ENCODE peak calls at places on chromosome 15, in four cellular contexts. V is right lobe of liver, P is psoas muscle, I is NB4. N is an unnamed sample.

GRCh38 chr15:68420186-68420684 is 11.7 kb downstream of the ITGA11 start:
- DNase-seq in V (no peak), P (no peak), I (no peak), N (no peak)

GRCh38 chr15:90558182-90558581 is 28.5 kb downstream of the CRTC3 start:
- DNase-seq in V (peak), P (no peak), I (peak), N (no peak)

GRCh38 chr15:99143230-99143629 is 38.4 kb downstream of the SYNM start:
- DNase-seq in V (no peak), P (no peak), I (no peak), N (no peak)

GRCh38 chr15:57496946-57497944 is 94.5 kb upstream of the MYZAP start:
- DNase-seq in V (peak), P (no peak), I (no peak), N (no peak)

GRCh38 chr15:78991476-78991875 is 46.6 kb upstream of the CTSH start:
- DNase-seq in V (no peak), P (no peak), I (no peak), N (no peak)

GRCh38 chr15:65368300-65368617 is 9.5 kb downstream of the IGDCC3 start:
- DNase-seq in V (peak), P (no peak), I (no peak), N (no peak)

GRCh38 chr15:67006089-67007065 is 59.0 kb upstream of the SMAD3 start:
- DNase-seq in V (no peak), P (no peak), I (peak), N (no peak)

GRCh38 chr15:50378776-50379175 is 23.8 kb upstream of the GABPB1 start:
- DNase-seq in V (no peak), P (no peak), I (no peak), N (no peak)

GRCh38 chr15:92715753-92716152 is 60.2 kb upstream of the FAM174B start:
- DNase-seq in V (no peak), P (no peak), I (no peak), N (no peak)

GRCh38 chr15:23570466-23570865 is 5.0 kb downstream of the MKRN3 start:
- DNase-seq in V (no peak), P (no peak), I (no peak), N (no peak)

GRCh38 chr15:80531388-80532184 is 127.4 kb downstream of the ARNT2 start:
- DNase-seq in V (no peak), P (no peak), I (no peak), N (no peak)

GRCh38 chr15:35630985-35631384 is 85.0 kb upstream of the DPH6 start:
- DNase-seq in V (no peak), P (no peak), I (no peak), N (no peak)

GRCh38 chr15:45157974-45158373 is 28.2 kb downstream of the DUOX1 start:
- DNase-seq in V (no peak), P (no peak), I (peak), N (no peak)

GRCh38 chr15:59271595-59272201 is 65.1 kb downstream of the LDHAL6B start:
- DNase-seq in V (no peak), P (no peak), I (no peak), N (no peak)

GRCh38 chr15:72599855-72600464 is 54.5 kb upstream of the GOLGA6B start:
- DNase-seq in V (no peak), P (no peak), I (peak), N (no peak)

GRCh38 chr15:96703794-96704550 is 373.5 kb downstream of the NR2F2 start:
- DNase-seq in V (no peak), P (no peak), I (peak), N (no peak)

GRCh38 chr15:71747128-71748083 is 62.9 kb upstream of the NR2E3 start:
- DNase-seq in V (no peak), P (no peak), I (peak), N (no peak)

GRCh38 chr15:47717036-47717611 is at the start of gene SEMA6D:
- DNase-seq in V (peak), P (peak), I (no peak), N (peak)

GRCh38 chr15:92316586-92317295 is 76.9 kb upstream of the ST8SIA2 start:
- DNase-seq in V (no peak), P (no peak), I (no peak), N (no peak)

GRCh38 chr15:58762731-58763130 is 8.4 kb upstream of the MINDY2 start:
- DNase-seq in V (no peak), P (no peak), I (no peak), N (no peak)

GRCh38 chr15:78358114-78358513 is 18.0 kb downstream of the CRABP1 start:
- DNase-seq in V (no peak), P (no peak), I (no peak), N (no peak)

DNA sequence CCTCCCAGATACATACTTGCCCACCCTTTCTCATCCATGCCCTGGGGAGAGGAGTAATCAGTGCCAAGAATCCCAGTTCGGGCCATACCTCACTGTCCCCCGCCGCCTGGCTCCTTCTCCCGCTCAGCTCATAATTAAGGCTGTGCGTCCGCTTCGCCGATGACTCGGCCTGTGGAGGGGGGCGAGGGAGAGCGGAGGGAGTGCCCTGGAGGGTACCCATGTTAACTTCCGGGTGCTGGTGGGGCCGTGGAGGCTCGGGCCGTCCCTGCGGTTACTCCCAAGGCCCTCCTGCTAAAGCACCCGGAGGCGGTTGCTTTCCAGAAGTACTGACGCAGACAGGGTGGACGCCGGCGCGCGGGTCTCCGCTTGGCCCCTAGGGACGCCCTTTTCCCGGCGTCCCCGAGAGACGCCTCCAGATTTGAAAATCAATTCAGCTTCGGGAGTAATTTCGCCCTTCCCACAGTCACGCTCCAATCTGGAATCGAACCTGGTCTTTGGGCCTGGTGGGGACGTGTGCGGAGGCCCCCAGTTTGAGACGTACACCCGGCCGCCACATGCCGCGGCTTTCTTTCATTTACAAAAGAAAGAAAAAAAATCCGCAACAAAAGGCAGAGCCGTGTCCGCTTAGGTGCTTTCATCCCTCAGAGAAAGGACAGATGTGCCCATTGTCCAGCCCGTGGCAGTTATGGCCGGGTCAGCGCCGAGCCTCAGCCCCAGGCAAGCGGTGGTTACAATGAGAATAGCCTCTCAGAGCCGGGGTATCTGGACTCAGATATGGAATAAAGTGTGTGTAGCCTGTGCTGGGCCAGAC is 1.0 kb upstream of the ONECUT1 start:
- DNase-seq in V (peak), P (no peak), I (no peak), N (no peak)
- TF ChIP-seq CTCF in V (peak), P (no peak), I (no peak), N (no peak)

DNA sequence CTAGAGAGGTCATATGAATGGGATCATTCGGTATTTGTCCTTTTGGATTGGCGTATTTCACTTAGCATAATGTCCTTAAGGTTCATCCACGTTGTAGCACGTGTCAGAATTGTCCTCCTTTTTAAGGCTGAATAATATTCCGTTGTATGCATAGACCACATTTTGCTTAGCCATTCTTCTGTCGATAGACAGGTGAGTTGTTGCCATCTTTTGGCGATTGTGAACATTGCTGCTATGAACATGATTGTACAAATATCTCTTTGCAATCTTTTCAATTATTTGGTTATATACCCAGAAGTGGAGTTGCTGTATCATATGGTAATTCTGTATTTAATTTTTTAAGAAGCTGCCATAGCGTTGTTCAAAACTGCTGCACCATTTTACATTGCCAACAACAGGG is 52.4 kb upstream of the GOLGA8J start:
- DNase-seq in V (no peak), P (no peak), I (no peak), N (no peak)
- TF ChIP-seq CTCF in V (peak), P (no peak), I (no peak), N (no peak)

GRCh38 chr15:55564347-55565145 is 23.6 kb downstream of the PYGO1 start:
- DNase-seq in V (no peak), P (no peak), I (no peak), N (no peak)
- TF ChIP-seq CTCF in V (no peak), P (no peak), I (no peak), N (no peak)

DNA sequence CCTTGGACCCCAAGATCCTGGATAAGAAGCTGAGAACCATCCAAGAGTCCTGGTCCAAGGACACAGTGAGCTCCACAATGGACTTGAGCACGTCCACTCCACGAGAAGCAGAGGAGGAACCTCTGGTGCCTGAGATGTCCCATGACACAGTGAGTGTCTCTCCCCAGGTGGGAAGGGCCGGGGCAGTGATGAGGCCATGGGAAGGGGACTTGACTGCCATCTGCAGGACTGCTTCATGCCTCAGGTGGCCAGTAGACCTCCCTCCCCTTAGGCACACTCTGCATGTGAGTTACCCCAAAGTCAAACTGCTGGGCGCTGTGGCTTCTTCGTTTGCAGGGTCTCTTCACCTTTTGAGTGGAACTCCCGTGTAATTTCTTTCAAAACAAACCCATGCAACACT is 59.7 kb downstream of the CCDC33 start:
- DNase-seq in V (no peak), P (peak), I (peak), N (no peak)
- TF ChIP-seq CTCF in V (peak), P (peak), I (peak), N (no peak)

GRCh38 chr15:64289550-64289949 is 66.4 kb downstream of the CSNK1G1 start:
- DNase-seq in V (no peak), P (no peak), I (no peak), N (no peak)
- TF ChIP-seq CTCF in V (no peak), P (no peak), I (no peak), N (no peak)

GRCh38 chr15:40694706-40695468 is at the start of gene RAD51:
- DNase-seq in V (peak), P (peak), I (peak), N (peak)
- TF ChIP-seq CTCF in V (no peak), P (no peak), I (no peak), N (no peak)

DNA sequence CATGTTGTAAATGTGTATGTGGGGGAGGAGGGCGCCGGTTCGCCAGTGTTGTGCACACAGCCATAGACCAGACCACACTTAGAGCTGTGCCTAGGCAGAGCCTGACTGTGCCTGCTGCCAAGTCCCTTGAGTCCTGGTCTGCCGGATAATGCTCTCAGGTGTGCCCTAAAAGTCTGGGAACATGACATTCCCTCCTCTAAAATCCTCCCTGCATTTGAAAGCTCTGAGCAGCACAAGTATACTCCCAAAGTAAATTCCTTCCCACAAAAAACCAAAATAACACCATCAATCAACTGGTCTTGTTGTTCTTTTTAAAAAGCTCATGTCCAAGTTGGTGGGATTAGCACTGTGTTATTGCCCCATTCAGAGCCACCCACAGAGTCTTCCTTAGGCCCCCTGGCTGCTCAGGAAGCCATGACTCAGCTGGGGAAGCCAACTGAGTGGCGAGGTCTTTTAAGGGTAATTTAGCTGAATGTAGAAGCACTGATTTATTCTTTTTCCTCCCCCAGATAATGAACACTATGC is 147.8 kb upstream of the MCTP2 start:
- DNase-seq in V (no peak), P (no peak), I (peak), N (no peak)
- TF ChIP-seq CTCF in V (no peak), P (no peak), I (no peak), N (no peak)

GRCh38 chr15:52765779-52766178 is 24.4 kb downstream of the ONECUT1 start:
- DNase-seq in V (no peak), P (no peak), I (no peak), N (no peak)

GRCh38 chr15:52764731-52765130 is 25.4 kb downstream of the ONECUT1 start:
- DNase-seq in V (no peak), P (no peak), I (no peak), N (no peak)

GRCh38 chr15:52762621-52763020 is 27.5 kb downstream of the ONECUT1 start:
- DNase-seq in V (no peak), P (no peak), I (no peak), N (no peak)

GRCh38 chr15:52759969-52760368 is 30.2 kb downstream of the ONECUT1 start:
- DNase-seq in V (no peak), P (no peak), I (no peak), N (no peak)

DNA sequence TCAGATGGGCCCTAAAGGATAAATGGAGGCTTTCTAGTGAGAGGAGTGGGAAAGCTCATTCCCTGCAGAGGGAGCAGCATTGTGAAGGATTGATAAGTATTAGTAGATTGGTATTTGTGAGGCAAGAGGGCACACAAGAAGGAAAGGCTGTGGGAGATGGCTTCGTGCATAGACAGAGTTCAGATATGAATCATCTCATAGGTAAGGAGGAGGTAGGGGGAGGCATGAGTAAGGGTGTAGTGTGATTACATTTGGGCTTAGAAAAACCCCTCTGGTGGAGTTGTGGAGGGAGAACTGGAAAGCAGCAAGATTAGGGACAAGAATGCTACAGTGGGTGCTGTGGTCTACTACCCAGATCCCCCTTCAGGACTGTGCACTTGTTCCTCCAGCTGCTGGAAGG is 29.6 kb downstream of the ONECUT1 start:
- DNase-seq in V (no peak), P (no peak), I (no peak), N (no peak)
- TF ChIP-seq CTCF in V (no peak), P (no peak), I (no peak), N (no peak)

DNA sequence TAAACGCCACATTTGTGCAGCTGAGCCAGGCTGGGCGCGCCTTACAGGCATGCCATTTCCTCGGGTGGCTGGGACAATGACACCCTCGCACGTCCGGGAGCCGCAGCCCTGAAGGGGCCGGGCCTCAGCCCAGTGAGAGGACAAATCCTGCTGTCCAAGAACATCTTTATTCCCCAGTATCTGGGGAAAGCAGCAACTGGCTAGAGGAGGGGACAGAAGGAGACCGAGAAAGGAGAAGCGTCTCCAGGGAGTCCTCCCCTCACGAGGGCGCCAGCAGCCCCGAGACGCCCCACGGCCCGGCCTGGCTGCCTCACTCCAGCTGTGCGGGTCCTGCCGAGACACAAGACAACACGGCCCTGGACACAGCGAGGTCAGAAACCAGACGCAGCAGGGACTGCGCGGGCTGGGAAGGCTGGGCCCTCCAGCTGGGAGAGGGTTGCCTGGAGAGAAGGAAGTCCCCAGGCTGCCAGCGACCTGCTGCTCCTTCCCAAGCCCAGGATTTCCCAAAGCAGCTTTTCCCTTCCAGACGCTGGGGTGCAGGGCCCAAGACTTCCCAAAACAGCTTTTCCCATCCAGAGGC is 130.2 kb downstream of the CHSY1 start:
- DNase-seq in V (peak), P (peak), I (peak), N (no peak)
- TF ChIP-seq CTCF in V (peak), P (peak), I (peak), N (peak)